ENCODE peak calls at places on chromosomes 6 and 20, in eight cellular contexts. T, W, O, G, Q, B, I and R are unnamed samples.

GRCh38 chr6:33991610-33992009 is 154.3 kb downstream of the GRM4 start:
- DNase-seq in I (no peak), T (no peak), O (no peak), B (no peak), W (no peak), Q (no peak), G (no peak), R (no peak)

GRCh38 chr6:57109905-57110304 is 19.9 kb downstream of the ZNF451 start:
- DNase-seq in O (no peak), B (no peak), I (no peak), G (no peak), Q (no peak), W (no peak), T (peak; percentile 42), R (peak; percentile 10)

GRCh38 chr6:36050305-36050704 is 22.7 kb downstream of the MAPK14 start:
- DNase-seq in T (no peak), Q (no peak), B (no peak), I (no peak), W (no peak), G (no peak), O (no peak), R (no peak)

GRCh38 chr6:118080547-118080946 is 173.5 kb downstream of the SLC35F1 start:
- DNase-seq in Q (no peak), W (no peak), I (no peak), G (no peak), T (no peak), B (no peak), O (no peak), R (no peak)

GRCh38 chr6:79868098-79868722 is 79.1 kb downstream of the ELOVL4 start:
- DNase-seq in W (peak; percentile 48), T (peak; percentile 81), B (no peak), I (peak; percentile 16), G (peak; percentile 67), Q (no peak), O (no peak), R (peak; percentile 69)

GRCh38 chr20:41306061-41306727 is 11.3 kb downstream of the ZHX3 start:
- DNase-seq in B (no peak), O (no peak), T (no peak), G (no peak), I (no peak), W (no peak), Q (no peak), R (no peak)

GRCh38 chr6:114131943-114132342 is 161.0 kb upstream of the HDAC2 start:
- DNase-seq in W (no peak), O (no peak), T (no peak), I (no peak), G (no peak), B (no peak), Q (no peak), R (no peak)

GRCh38 chr6:157861814-157862213 is 38.8 kb downstream of the SNX9 start:
- DNase-seq in I (no peak), B (no peak), W (no peak), O (no peak), T (peak; percentile 54), G (no peak), Q (no peak), R (no peak)

GRCh38 chr6:43708857-43709653 is 21.5 kb upstream of the MRPS18A start:
- DNase-seq in W (no peak), B (no peak), T (peak; percentile 95), Q (no peak), O (no peak), I (peak; percentile 44), G (no peak), R (no peak)

GRCh38 chr6:37696220-37696840 is 1.4 kb downstream of the MDGA1 start:
- DNase-seq in G (no peak), B (peak; percentile 34), O (no peak), W (no peak), Q (no peak), T (peak; percentile 49), I (no peak), R (no peak)

GRCh38 chr6:121430514-121431460 is 4.7 kb upstream of the GJA1 start:
- DNase-seq in W (no peak), G (no peak), T (peak; percentile 71), Q (no peak), I (no peak), B (no peak), O (no peak), R (no peak)

GRCh38 chr20:41366546-41367392 is at the start of gene EMILIN3:
- DNase-seq in I (no peak), Q (no peak), O (peak; percentile 18), B (no peak), G (no peak), W (no peak), T (no peak), R (no peak)

GRCh38 chr20:1041845-1042390 is 39.8 kb upstream of the RSPO4 start:
- DNase-seq in T (no peak), B (no peak), I (no peak), Q (no peak), W (no peak), O (no peak), G (no peak), R (no peak)

GRCh38 chr6:16582437-16583150 is 178.7 kb downstream of the ATXN1 start:
- DNase-seq in G (no peak), O (no peak), T (no peak), Q (no peak), W (no peak), B (no peak), I (no peak), R (no peak)

GRCh38 chr6:24006246-24006645 is 119.8 kb upstream of the NRSN1 start:
- DNase-seq in O (no peak), W (no peak), T (no peak), G (no peak), B (no peak), Q (no peak), I (no peak), R (no peak)

DNA sequence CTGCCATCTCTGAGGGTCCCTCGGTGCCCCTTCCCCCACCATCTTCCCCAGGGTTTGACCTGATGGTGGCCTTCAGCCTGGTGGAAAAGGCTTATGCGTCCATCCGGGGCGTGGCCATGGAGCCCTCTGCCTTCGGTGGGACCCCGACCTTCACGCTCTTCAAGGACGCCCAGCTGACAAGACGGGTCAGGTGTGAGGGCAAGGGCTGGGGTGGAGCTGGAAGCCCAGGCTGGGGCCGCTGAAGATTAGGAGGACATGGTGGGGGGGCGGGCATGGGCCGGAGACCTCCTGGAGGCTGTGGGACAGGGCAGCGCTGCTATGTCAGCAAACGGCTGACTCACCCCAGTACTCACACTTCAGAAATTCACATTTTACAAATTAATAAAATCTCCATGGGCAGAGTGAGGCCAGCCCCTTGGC is 23.5 kb downstream of the COL20A1 start:
- DNase-seq in G (no peak), O (no peak), Q (no peak), I (no peak), T (no peak), W (peak; percentile 2), B (peak; percentile 8), R (no peak)
- H3K4me3 ChIP-seq in G (no peak overlapping the region), O (no peak overlapping the region), Q (no peak overlapping the region), I (no peak overlapping the region), T (no peak overlapping the region), W (no peak overlapping the region), B (no peak overlapping the region), R (no peak overlapping the region)

GRCh38 chr6:138504764-138505689 is 5.7 kb upstream of the NHSL1 start:
- DNase-seq in O (peak; percentile 49), B (no peak), I (no peak), G (no peak), T (no peak), W (no peak), Q (no peak), R (no peak)
- TF ChIP-seq CTCF in O (no peak), B (no peak), I (no peak), G (no peak), T (no peak), W (no peak), Q (no peak), R (no peak)

GRCh38 chr20:34629342-34629741 is 47.5 kb downstream of the PIGU start:
- DNase-seq in Q (no peak), G (no peak), O (no peak), T (no peak), B (peak; percentile 19), W (no peak), I (no peak), R (no peak)

GRCh38 chr20:34628026-34628425 is 48.9 kb downstream of the PIGU start:
- DNase-seq in I (no peak), W (no peak), B (no peak), O (no peak), G (no peak), Q (no peak), T (no peak), R (no peak)

GRCh38 chr20:34626978-34627377 is 49.9 kb downstream of the PIGU start:
- DNase-seq in T (no peak), G (no peak), I (no peak), Q (no peak), B (no peak), O (no peak), W (no peak), R (no peak)

GRCh38 chr20:34629904-34630303 is 47.0 kb downstream of the PIGU start:
- DNase-seq in G (no peak), O (no peak), B (no peak), Q (no peak), I (no peak), T (no peak), W (no peak), R (no peak)

GRCh38 chr20:34627458-34627857 is 49.4 kb downstream of the PIGU start:
- DNase-seq in W (no peak), O (no peak), T (no peak), B (no peak), Q (no peak), I (no peak), G (no peak), R (no peak)
- H3K4me3 ChIP-seq in W (no peak overlapping the region), O (no peak overlapping the region), T (no peak overlapping the region), B (peak overlapping the region; percentile 37), Q (no peak overlapping the region), I (no peak overlapping the region), G (no peak overlapping the region), R (no peak overlapping the region)

DNA sequence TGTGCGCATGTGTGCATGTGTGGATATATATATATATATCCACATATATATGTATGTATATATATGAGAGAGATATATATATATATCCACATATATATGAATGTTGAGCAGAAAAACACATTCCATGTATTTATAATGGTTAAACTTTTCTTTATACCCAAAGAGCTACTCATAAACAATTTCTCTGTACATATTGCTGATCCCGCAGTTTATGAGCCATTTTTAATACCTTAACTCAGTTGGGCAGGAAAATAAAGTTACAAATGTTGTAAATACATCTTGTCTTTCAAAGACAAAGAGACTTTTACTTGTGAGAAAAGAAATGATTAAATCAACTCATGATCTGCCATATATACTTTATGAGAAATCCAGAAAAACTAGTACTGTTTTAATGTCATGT is 18.1 kb upstream of the EPHA7 start:
- DNase-seq in I (no peak), W (no peak), Q (no peak), T (no peak), B (no peak), G (no peak), O (no peak), R (no peak)
- TF ChIP-seq CTCF in I (no peak), W (no peak), Q (no peak), T (no peak), B (no peak), G (no peak), O (no peak), R (no peak)